ENCODE peak calls at places on chromosomes 7 and 10, in seven cellular contexts. E, O, W, G, K, V and Q are unnamed samples.

GRCh38 chr10:98892523-98892922 is 343.1 kb downstream of the HPSE2 start:
- DNase-seq in E (no peak), O (no peak), W (no peak), G (no peak), K (no peak), V (no peak), Q (no peak)

GRCh38 chr10:117946525-117947070 is 100.1 kb downstream of the RAB11FIP2 start:
- DNase-seq in E (peak), O (no peak), W (no peak), G (no peak), K (no peak), V (no peak), Q (no peak)

GRCh38 chr7:151322893-151323292 is 18.7 kb upstream of the NUB1 start:
- DNase-seq in E (no peak), O (no peak), W (no peak), G (no peak), K (no peak), V (no peak), Q (no peak)

GRCh38 chr7:92644406-92645113 is 54.4 kb upstream of the FAM133B start:
- DNase-seq in E (no peak), O (no peak), W (no peak), G (peak), K (no peak), V (no peak), Q (peak)

GRCh38 chr7:138089080-138089901 is 13.0 kb downstream of the AKR1D1 start:
- DNase-seq in E (peak), O (no peak), W (no peak), G (no peak), K (no peak), V (no peak), Q (no peak)

GRCh38 chr7:35036361-35037171 is 719 bp downstream of the DPY19L1 start:
- DNase-seq in E (peak), O (peak), W (no peak), G (peak), K (peak), V (peak), Q (peak)

GRCh38 chr10:88565072-88565471 is 18.0 kb downstream of the RNLS start:
- DNase-seq in E (peak), O (no peak), W (no peak), G (no peak), K (no peak), V (no peak), Q (no peak)

GRCh38 chr10:104281694-104282093 is 12.7 kb downstream of the GSTO2 start:
- DNase-seq in E (no peak), O (no peak), W (no peak), G (no peak), K (no peak), V (no peak), Q (no peak)

GRCh38 chr7:90879924-90880323 is 283.8 kb downstream of the CDK14 start:
- DNase-seq in E (no peak), O (no peak), W (no peak), G (no peak), K (no peak), V (no peak), Q (no peak)

GRCh38 chr7:2719007-2719406 is 31.0 kb downstream of the AMZ1 start:
- DNase-seq in E (no peak), O (peak), W (no peak), G (no peak), K (no peak), V (no peak), Q (peak)

GRCh38 chr7:3008386-3008785 is 35.3 kb downstream of the CARD11 start:
- DNase-seq in E (no peak), O (no peak), W (no peak), G (no peak), K (no peak), V (no peak), Q (no peak)

GRCh38 chr7:5854738-5855137 is 25.9 kb upstream of the OCM start:
- DNase-seq in E (no peak), O (no peak), W (no peak), G (no peak), K (no peak), V (no peak), Q (no peak)

GRCh38 chr10:3165196-3165595 is 7.4 kb downstream of the PITRM1 start:
- DNase-seq in E (no peak), O (no peak), W (no peak), G (no peak), K (no peak), V (no peak), Q (no peak)

GRCh38 chr7:39691821-39692220 is 68.4 kb downstream of the RALA start:
- DNase-seq in E (peak), O (no peak), W (no peak), G (no peak), K (no peak), V (no peak), Q (no peak)